ENCODE peak calls at places on chromosomes 16 and 17, in six cellular contexts. T is transverse colon, L is endothelial cell of umbilical vein, B is H1, S is sigmoid colon, I is HepG2. E is an unnamed sample. For H3K36me3, the result is how much of the 10 kb centered on the place peaks cover.

GRCh38 chr17:69779378-69780214 is 295.4 kb upstream of the KCNJ16 start:
- DNase-seq in T (no peak), L (no peak), B (no peak), S (no peak), I (no peak), E (no peak)

GRCh38 chr17:43661699-43662431 is at the start of gene MEOX1:
- DNase-seq in T (no peak), L (no peak), B (no peak), S (no peak), I (no peak), E (no peak)

GRCh38 chr16:57036315-57036714 is 47.0 kb downstream of the NLRC5 start:
- DNase-seq in T (no peak), L (no peak), B (no peak), S (no peak), I (no peak), E (no peak)

GRCh38 chr17:19897901-19898300 is 30.2 kb upstream of the ULK2 start:
- DNase-seq in T (no peak), L (peak), B (no peak), S (no peak), I (no peak), E (no peak)

GRCh38 chr16:50453446-50453845 is 84.7 kb upstream of the BRD7 start:
- DNase-seq in T (no peak), L (no peak), B (no peak), S (peak), I (no peak), E (no peak)

GRCh38 chr17:59370580-59371299 is 39.3 kb downstream of the YPEL2 start:
- DNase-seq in T (no peak), L (peak), B (no peak), S (peak), I (no peak), E (no peak)

GRCh38 chr17:1713878-1714487 is 3.8 kb upstream of the TLCD2 start:
- DNase-seq in T (peak), L (peak), B (no peak), S (no peak), I (peak), E (peak)

GRCh38 chr16:77585852-77586251 is 136.5 kb upstream of the NUDT7 start:
- DNase-seq in T (no peak), L (peak), B (no peak), S (no peak), I (no peak), E (no peak)

GRCh38 chr17:59000022-59000421 is 106.7 kb downstream of the TRIM37 start:
- DNase-seq in T (no peak), L (no peak), B (no peak), S (no peak), I (no peak), E (no peak)

GRCh38 chr17:76239538-76240274 is 587 bp downstream of the RNF157 start:
- DNase-seq in T (no peak), L (no peak), B (no peak), S (peak), I (no peak), E (no peak)

GRCh38 chr17:16215273-16215964 is at the start of gene NCOR1:
- DNase-seq in T (peak), L (peak), B (peak), S (peak), I (peak), E (peak)

GRCh38 chr16:919658-920631 is 50.8 kb downstream of the LMF1 start:
- DNase-seq in T (no peak), L (no peak), B (no peak), S (peak), I (no peak), E (no peak)

GRCh38 chr17:56737741-56738161 is 96.0 kb downstream of the C17orf67 start:
- DNase-seq in T (peak), L (no peak), B (no peak), S (no peak), I (no peak), E (no peak)

GRCh38 chr16:17970816-17971291 is 365.7 kb downstream of the NPIPA8 start:
- DNase-seq in T (no peak), L (no peak), B (no peak), S (no peak), I (no peak), E (no peak)

GRCh38 chr16:83651871-83652270 is 155.9 kb upstream of the HSBP1 start:
- DNase-seq in T (no peak), L (no peak), B (no peak), S (no peak), I (no peak), E (no peak)

DNA sequence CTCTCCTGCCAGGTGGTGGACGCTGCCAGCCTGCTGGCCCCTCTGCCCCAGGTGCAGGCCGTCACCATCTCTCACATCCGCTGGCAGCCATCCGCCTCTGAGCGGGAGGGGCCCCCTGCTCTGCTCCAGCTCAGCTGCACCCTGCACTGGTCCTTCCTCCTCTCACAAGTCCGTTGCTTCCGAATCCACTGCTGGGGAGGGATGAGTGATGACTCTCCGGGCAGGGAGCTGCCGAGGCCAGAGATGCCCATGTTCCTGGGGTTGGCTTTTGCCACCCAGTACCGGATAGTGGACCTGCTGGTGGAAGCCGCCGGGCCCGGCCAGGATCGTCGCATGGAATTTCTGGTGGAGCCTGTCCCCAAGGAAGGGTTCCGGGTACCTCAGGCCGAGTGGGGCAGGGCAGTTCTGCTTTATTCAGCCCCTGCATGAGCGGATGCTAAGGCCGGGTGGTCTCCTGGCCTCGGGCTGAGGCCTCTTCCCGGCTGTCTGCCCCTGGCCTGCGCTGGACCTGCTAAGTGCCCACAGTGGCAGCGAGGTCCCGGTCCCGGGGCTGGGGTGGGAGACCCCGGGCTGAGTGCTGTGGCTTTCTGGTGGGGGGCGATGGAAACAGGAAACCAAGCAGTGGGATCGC is 11.4 kb downstream of the ENGASE start:
- DNase-seq in T (no peak), L (no peak), B (no peak), S (no peak), I (no peak), E (no peak)
- TF ChIP-seq POLR2A in T (no peak), L (no peak), B (no peak), S (no peak), I (no peak), E (no peak)

DNA sequence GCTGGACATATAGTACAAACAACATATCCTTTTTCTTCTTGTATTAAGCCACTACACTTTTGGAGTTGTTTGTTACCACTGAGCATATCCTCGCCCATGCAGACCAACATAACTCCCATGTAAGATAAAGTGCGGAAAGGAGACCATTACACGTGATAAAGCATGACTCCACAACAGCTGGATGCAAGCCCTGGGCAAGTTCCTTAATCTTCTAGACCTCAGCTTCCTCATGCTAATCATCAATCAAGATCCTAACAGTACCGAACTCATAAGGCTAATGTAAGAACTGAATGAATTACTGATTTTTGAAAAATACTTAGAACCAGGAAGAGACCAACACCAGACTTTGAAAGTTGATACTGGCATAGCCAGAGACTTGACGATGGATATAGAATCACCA is 47.0 kb upstream of the GSG1L start:
- DNase-seq in T (no peak), L (no peak), B (no peak), S (no peak), I (no peak), E (no peak)
- H3K36me3 ChIP-seq in T (under half), L (under half), B (under half), S (under half), I (under half), E (under half)

GRCh38 chr17:49703557-49704277 is 4.0 kb downstream of the SLC35B1 start:
- DNase-seq in T (peak), L (peak), B (no peak), S (no peak), I (peak), E (no peak)
- TF ChIP-seq POLR2AphosphoS5 in T (no peak), L (no peak), B (no peak), S (no peak), I (no peak), E (no peak)

GRCh38 chr17:7557825-7558543 is 566 bp upstream of the TNFSF13 start:
- DNase-seq in T (peak), L (peak), B (no peak), S (peak), I (peak), E (peak)

GRCh38 chr17:7556627-7557026 is 1.9 kb upstream of the TNFSF13 start:
- DNase-seq in T (peak), L (no peak), B (no peak), S (no peak), I (no peak), E (no peak)

GRCh38 chr17:7558544-7559306 is at the start of gene TNFSF13:
- DNase-seq in T (peak), L (no peak), B (no peak), S (peak), I (no peak), E (no peak)

GRCh38 chr17:7555320-7555948 is 3.1 kb upstream of the TNFSF13 start:
- DNase-seq in T (no peak), L (no peak), B (no peak), S (no peak), I (no peak), E (no peak)

GRCh38 chr17:7557147-7557764 is 1.3 kb upstream of the TNFSF13 start:
- DNase-seq in T (peak), L (no peak), B (no peak), S (no peak), I (peak), E (peak)
- TF ChIP-seq POLR2A in T (peak), L (no peak), B (no peak), S (no peak), I (no peak), E (no peak)

GRCh38 chr17:64509179-64509578 is 2.4 kb downstream of the CEP95 start:
- DNase-seq in T (no peak), L (no peak), B (no peak), S (no peak), I (no peak), E (no peak)

GRCh38 chr17:64506201-64506575 is at the start of gene DDX5:
- DNase-seq in T (peak), L (peak), B (peak), S (peak), I (peak), E (peak)

GRCh38 chr17:64508683-64509082 is 1.9 kb downstream of the CEP95 start:
- DNase-seq in T (no peak), L (no peak), B (no peak), S (no peak), I (no peak), E (no peak)

GRCh38 chr17:64506576-64507417 is at the start of gene CEP95:
- DNase-seq in T (peak), L (peak), B (no peak), S (peak), I (peak), E (peak)

DNA sequence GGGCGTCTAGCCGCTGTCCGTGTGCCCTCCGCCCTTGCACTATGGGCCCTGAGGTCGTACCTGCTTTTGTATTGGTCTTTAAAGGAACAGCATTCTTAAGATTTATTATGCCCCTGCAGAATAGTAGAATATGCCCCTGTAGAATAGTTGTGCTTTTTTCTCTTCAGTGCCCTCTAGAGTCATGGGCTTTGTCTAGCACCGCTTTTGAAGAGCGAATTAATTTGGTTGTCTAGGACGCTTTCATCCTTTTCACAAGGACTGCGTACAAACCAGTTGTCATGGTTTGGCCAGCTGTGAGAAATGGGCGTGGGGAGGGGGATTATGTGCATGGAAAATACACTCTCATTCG is 615 bp downstream of the CEP95 start:
- DNase-seq in T (no peak), L (peak), B (no peak), S (no peak), I (peak), E (no peak)
- H3K36me3 ChIP-seq in T (under half), L (under half), B (under half), S (under half), I (under half), E (under half)